ENCODE peak calls at places on chromosome 21, in six cellular contexts. One of them, this sample, is unnamed.

GRCh38 chr21:44052071-44052829 is 40.1 kb downstream of the TRAPPC10 start:
- DNase-seq in bronchial epithelial cell: peak
- DNase-seq in CD8-positive, alpha-beta T cell: no peak
- DNase-seq in heart left ventricle: no peak
- DNase-seq in Caco-2: no peak
- DNase-seq in heart right ventricle: no peak
- DNase-seq in this sample: peak

GRCh38 chr21:27372381-27372780 is 405.5 kb upstream of the ADAMTS5 start:
- DNase-seq in bronchial epithelial cell: no peak
- DNase-seq in CD8-positive, alpha-beta T cell: no peak
- DNase-seq in heart left ventricle: no peak
- DNase-seq in Caco-2: no peak
- DNase-seq in heart right ventricle: no peak
- DNase-seq in this sample: no peak

GRCh38 chr21:20418353-20418752 is 579.9 kb upstream of the NCAM2 start:
- DNase-seq in bronchial epithelial cell: no peak
- DNase-seq in CD8-positive, alpha-beta T cell: no peak
- DNase-seq in heart left ventricle: no peak
- DNase-seq in Caco-2: no peak
- DNase-seq in heart right ventricle: no peak
- DNase-seq in this sample: no peak

GRCh38 chr21:25350056-25350455 is 257.2 kb downstream of the MRPL39 start:
- DNase-seq in bronchial epithelial cell: no peak
- DNase-seq in CD8-positive, alpha-beta T cell: no peak
- DNase-seq in heart left ventricle: no peak
- DNase-seq in Caco-2: peak
- DNase-seq in heart right ventricle: no peak
- DNase-seq in this sample: no peak

GRCh38 chr21:45405819-45406762 is 1.1 kb downstream of the COL18A1 start:
- DNase-seq in bronchial epithelial cell: peak
- DNase-seq in CD8-positive, alpha-beta T cell: no peak
- DNase-seq in heart left ventricle: no peak
- DNase-seq in Caco-2: peak
- DNase-seq in heart right ventricle: peak
- DNase-seq in this sample: no peak

GRCh38 chr21:46425061-46425460 is 33.6 kb upstream of the DIP2A start:
- DNase-seq in bronchial epithelial cell: no peak
- DNase-seq in CD8-positive, alpha-beta T cell: peak
- DNase-seq in heart left ventricle: no peak
- DNase-seq in Caco-2: no peak
- DNase-seq in heart right ventricle: no peak
- DNase-seq in this sample: no peak

GRCh38 chr21:25809013-25809412 is 74.2 kb downstream of the GABPA start:
- DNase-seq in bronchial epithelial cell: peak
- DNase-seq in CD8-positive, alpha-beta T cell: no peak
- DNase-seq in heart left ventricle: no peak
- DNase-seq in Caco-2: no peak
- DNase-seq in heart right ventricle: no peak
- DNase-seq in this sample: no peak

GRCh38 chr21:43370888-43371570 is 55.9 kb downstream of the SIK1 start:
- DNase-seq in bronchial epithelial cell: peak
- DNase-seq in CD8-positive, alpha-beta T cell: no peak
- DNase-seq in heart left ventricle: no peak
- DNase-seq in Caco-2: no peak
- DNase-seq in heart right ventricle: no peak
- DNase-seq in this sample: no peak

GRCh38 chr21:18354947-18355346 is 48.6 kb downstream of the TMPRSS15 start:
- DNase-seq in bronchial epithelial cell: no peak
- DNase-seq in CD8-positive, alpha-beta T cell: no peak
- DNase-seq in heart left ventricle: no peak
- DNase-seq in Caco-2: no peak
- DNase-seq in heart right ventricle: no peak
- DNase-seq in this sample: no peak

GRCh38 chr21:44391345-44392091 is 38.1 kb downstream of the TRPM2 start:
- DNase-seq in bronchial epithelial cell: no peak
- DNase-seq in CD8-positive, alpha-beta T cell: peak
- DNase-seq in heart left ventricle: peak
- DNase-seq in Caco-2: no peak
- DNase-seq in heart right ventricle: peak
- DNase-seq in this sample: no peak

GRCh38 chr21:16842716-16843115 is 670.1 kb upstream of the CXADR start:
- DNase-seq in bronchial epithelial cell: no peak
- DNase-seq in CD8-positive, alpha-beta T cell: no peak
- DNase-seq in heart left ventricle: no peak
- DNase-seq in Caco-2: no peak
- DNase-seq in heart right ventricle: no peak
- DNase-seq in this sample: no peak

GRCh38 chr21:20875741-20876140 is 122.5 kb upstream of the NCAM2 start:
- DNase-seq in bronchial epithelial cell: no peak
- DNase-seq in CD8-positive, alpha-beta T cell: no peak
- DNase-seq in heart left ventricle: no peak
- DNase-seq in Caco-2: no peak
- DNase-seq in heart right ventricle: no peak
- DNase-seq in this sample: no peak

GRCh38 chr21:34126691-34127090 is 53.3 kb downstream of the MRPS6 start:
- DNase-seq in bronchial epithelial cell: peak
- DNase-seq in CD8-positive, alpha-beta T cell: no peak
- DNase-seq in heart left ventricle: no peak
- DNase-seq in Caco-2: no peak
- DNase-seq in heart right ventricle: no peak
- DNase-seq in this sample: no peak

GRCh38 chr21:33229099-33229775 is 501 bp upstream of the IFNAR2 start:
- DNase-seq in bronchial epithelial cell: no peak
- DNase-seq in CD8-positive, alpha-beta T cell: no peak
- DNase-seq in heart left ventricle: no peak
- DNase-seq in Caco-2: no peak
- DNase-seq in heart right ventricle: no peak
- DNase-seq in this sample: no peak

GRCh38 chr21:45818904-45819285 is 162.7 kb upstream of the COL6A1 start:
- DNase-seq in bronchial epithelial cell: peak
- DNase-seq in CD8-positive, alpha-beta T cell: no peak
- DNase-seq in heart left ventricle: no peak
- DNase-seq in Caco-2: no peak
- DNase-seq in heart right ventricle: no peak
- DNase-seq in this sample: no peak

GRCh38 chr21:27464643-27465042 is 497.8 kb upstream of the ADAMTS5 start:
- DNase-seq in bronchial epithelial cell: peak
- DNase-seq in CD8-positive, alpha-beta T cell: no peak
- DNase-seq in heart left ventricle: no peak
- DNase-seq in Caco-2: no peak
- DNase-seq in heart right ventricle: no peak
- DNase-seq in this sample: no peak

GRCh38 chr21:43297411-43297981 is 128.7 kb downstream of the CRYAA start:
- DNase-seq in bronchial epithelial cell: no peak
- DNase-seq in CD8-positive, alpha-beta T cell: no peak
- DNase-seq in heart left ventricle: no peak
- DNase-seq in Caco-2: no peak
- DNase-seq in heart right ventricle: no peak
- DNase-seq in this sample: no peak

GRCh38 chr21:39620856-39621255 is 8.1 kb downstream of the B3GALT5 start:
- DNase-seq in bronchial epithelial cell: no peak
- DNase-seq in CD8-positive, alpha-beta T cell: no peak
- DNase-seq in heart left ventricle: no peak
- DNase-seq in Caco-2: no peak
- DNase-seq in heart right ventricle: no peak
- DNase-seq in this sample: no peak

GRCh38 chr21:46212721-46213484 is 15.7 kb downstream of the LSS start:
- DNase-seq in bronchial epithelial cell: no peak
- DNase-seq in CD8-positive, alpha-beta T cell: no peak
- DNase-seq in heart left ventricle: no peak
- DNase-seq in Caco-2: no peak
- DNase-seq in heart right ventricle: no peak
- DNase-seq in this sample: no peak

GRCh38 chr21:14382486-14382834 is 486 bp downstream of the HSPA13 start:
- DNase-seq in bronchial epithelial cell: peak
- DNase-seq in CD8-positive, alpha-beta T cell: no peak
- DNase-seq in heart left ventricle: peak
- DNase-seq in Caco-2: no peak
- DNase-seq in heart right ventricle: no peak
- DNase-seq in this sample: no peak

GRCh38 chr21:17929514-17929913 is 110.4 kb upstream of the C21orf91 start:
- DNase-seq in bronchial epithelial cell: no peak
- DNase-seq in CD8-positive, alpha-beta T cell: no peak
- DNase-seq in heart left ventricle: no peak
- DNase-seq in Caco-2: no peak
- DNase-seq in heart right ventricle: no peak
- DNase-seq in this sample: no peak

GRCh38 chr21:25560151-25560783 is 47.0 kb downstream of the MRPL39 start:
- DNase-seq in bronchial epithelial cell: no peak
- DNase-seq in CD8-positive, alpha-beta T cell: no peak
- DNase-seq in heart left ventricle: no peak
- DNase-seq in Caco-2: no peak
- DNase-seq in heart right ventricle: no peak
- DNase-seq in this sample: no peak

DNA sequence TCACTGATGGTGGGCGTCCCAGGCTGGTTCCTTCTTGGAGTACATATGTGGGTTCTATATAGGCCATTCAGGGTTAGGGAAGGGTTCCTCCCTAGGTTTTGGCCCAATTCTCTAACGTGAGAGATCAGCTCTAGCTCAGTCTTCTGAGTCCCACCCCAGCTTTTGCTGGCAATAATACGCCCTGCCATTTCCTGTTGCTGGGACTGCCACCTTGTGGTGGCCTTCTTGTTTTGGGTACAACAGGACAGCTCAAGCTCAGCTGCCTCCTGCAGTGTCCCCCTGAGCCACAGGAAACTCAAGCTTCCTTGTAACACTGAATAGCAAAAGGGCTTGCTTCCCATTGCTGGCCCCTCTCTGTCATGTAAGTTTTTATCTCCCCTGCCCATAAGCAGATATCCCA is 77.8 kb downstream of the BACH1 start:
- DNase-seq in bronchial epithelial cell: peak
- DNase-seq in CD8-positive, alpha-beta T cell: peak
- DNase-seq in heart left ventricle: no peak
- DNase-seq in Caco-2: peak
- DNase-seq in heart right ventricle: peak
- DNase-seq in this sample: no peak
- TF ChIP-seq CTCF in bronchial epithelial cell: peak
- TF ChIP-seq CTCF in CD8-positive, alpha-beta T cell: peak
- TF ChIP-seq CTCF in heart left ventricle: peak
- TF ChIP-seq CTCF in Caco-2: no peak
- TF ChIP-seq CTCF in heart right ventricle: peak
- TF ChIP-seq CTCF in this sample: peak

GRCh38 chr21:41507521-41508414 is at the start of gene TMPRSS2:
- DNase-seq in bronchial epithelial cell: no peak
- DNase-seq in CD8-positive, alpha-beta T cell: no peak
- DNase-seq in heart left ventricle: no peak
- DNase-seq in Caco-2: peak
- DNase-seq in heart right ventricle: no peak
- DNase-seq in this sample: no peak
- H3K4me3 ChIP-seq in bronchial epithelial cell: peak
- H3K4me3 ChIP-seq in CD8-positive, alpha-beta T cell: no peak
- H3K4me3 ChIP-seq in heart left ventricle: peak
- H3K4me3 ChIP-seq in Caco-2: peak
- H3K4me3 ChIP-seq in heart right ventricle: peak
- H3K4me3 ChIP-seq in this sample: peak

GRCh38 chr21:35615325-35615724 is 445.0 kb downstream of the SETD4 start:
- DNase-seq in bronchial epithelial cell: peak
- DNase-seq in CD8-positive, alpha-beta T cell: no peak
- DNase-seq in heart left ventricle: no peak
- DNase-seq in Caco-2: no peak
- DNase-seq in heart right ventricle: no peak
- DNase-seq in this sample: no peak

GRCh38 chr21:35614412-35614901 is 445.9 kb downstream of the SETD4 start:
- DNase-seq in bronchial epithelial cell: peak
- DNase-seq in CD8-positive, alpha-beta T cell: no peak
- DNase-seq in heart left ventricle: no peak
- DNase-seq in Caco-2: no peak
- DNase-seq in heart right ventricle: no peak
- DNase-seq in this sample: no peak

GRCh38 chr21:35616090-35616489 is 444.2 kb downstream of the SETD4 start:
- DNase-seq in bronchial epithelial cell: peak
- DNase-seq in CD8-positive, alpha-beta T cell: no peak
- DNase-seq in heart left ventricle: no peak
- DNase-seq in Caco-2: no peak
- DNase-seq in heart right ventricle: no peak
- DNase-seq in this sample: no peak

GRCh38 chr21:35609263-35609662 is 451.1 kb downstream of the SETD4 start:
- DNase-seq in bronchial epithelial cell: peak
- DNase-seq in CD8-positive, alpha-beta T cell: no peak
- DNase-seq in heart left ventricle: no peak
- DNase-seq in Caco-2: no peak
- DNase-seq in heart right ventricle: no peak
- DNase-seq in this sample: no peak

DNA sequence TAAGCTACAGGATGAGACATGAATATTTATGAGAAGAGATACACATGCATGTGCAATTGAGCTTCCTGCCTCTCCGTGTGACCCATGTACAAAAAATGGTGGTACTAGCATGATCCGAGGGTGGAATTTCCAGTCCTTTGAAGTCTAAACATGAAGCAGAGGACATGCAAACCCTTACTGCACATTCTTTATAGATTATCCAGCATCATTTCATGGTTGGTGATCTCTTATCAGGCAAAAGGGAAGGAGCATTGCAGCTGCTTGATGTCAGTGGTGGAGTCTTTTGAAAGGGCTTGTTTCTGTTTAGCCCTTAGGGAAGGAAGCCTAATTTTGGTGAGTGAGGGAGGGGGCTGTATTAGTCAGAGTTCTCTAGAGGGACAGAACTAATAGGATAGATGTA is 448.6 kb downstream of the SETD4 start:
- DNase-seq in bronchial epithelial cell: peak
- DNase-seq in CD8-positive, alpha-beta T cell: no peak
- DNase-seq in heart left ventricle: no peak
- DNase-seq in Caco-2: no peak
- DNase-seq in heart right ventricle: no peak
- DNase-seq in this sample: no peak
- TF ChIP-seq CTCF in bronchial epithelial cell: no peak
- TF ChIP-seq CTCF in CD8-positive, alpha-beta T cell: no peak
- TF ChIP-seq CTCF in heart left ventricle: no peak
- TF ChIP-seq CTCF in Caco-2: no peak
- TF ChIP-seq CTCF in heart right ventricle: no peak
- TF ChIP-seq CTCF in this sample: no peak

DNA sequence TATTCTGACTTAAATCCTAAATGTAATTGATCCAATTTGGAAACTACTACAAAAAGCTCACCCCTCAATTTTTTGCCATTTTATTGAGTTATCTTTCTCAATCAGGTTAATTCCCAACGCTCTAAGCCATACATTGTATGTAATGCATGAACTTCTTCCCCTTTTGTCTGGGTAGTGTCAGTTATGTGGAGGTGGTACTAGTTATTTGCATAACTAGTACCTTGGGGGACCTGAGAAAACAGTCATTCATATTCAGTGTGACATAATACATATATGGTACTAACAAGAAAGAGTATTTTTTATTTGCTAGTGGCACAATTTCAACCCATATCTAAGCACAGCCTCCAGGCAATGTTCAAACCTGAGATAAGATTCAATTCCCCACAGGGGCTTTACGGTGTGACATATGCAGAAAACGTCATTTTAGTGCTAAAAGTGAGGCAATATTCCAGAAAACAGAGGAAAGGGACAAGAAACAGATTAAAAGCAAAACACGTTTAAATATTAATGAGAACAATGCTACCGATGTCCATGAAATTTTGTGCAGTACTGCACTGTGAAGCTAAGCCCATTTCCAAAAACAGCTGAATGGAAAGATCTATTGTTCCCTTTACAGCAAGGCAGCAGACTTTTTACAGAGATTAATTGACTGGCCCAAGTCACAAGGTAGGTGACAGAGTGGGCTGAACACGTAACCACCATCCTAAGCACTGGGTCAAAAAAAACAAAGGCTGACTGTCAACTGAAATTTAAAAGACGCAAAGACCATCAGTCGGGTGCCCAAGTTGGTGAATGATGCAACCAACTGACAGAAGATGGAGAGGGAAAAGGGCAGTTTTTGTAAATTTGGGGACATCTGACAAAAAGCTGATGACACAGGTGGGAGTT is 1.4 kb downstream of the HLCS start:
- DNase-seq in bronchial epithelial cell: no peak
- DNase-seq in CD8-positive, alpha-beta T cell: no peak
- DNase-seq in heart left ventricle: no peak
- DNase-seq in Caco-2: no peak
- DNase-seq in heart right ventricle: no peak
- DNase-seq in this sample: no peak
- H3K4me3 ChIP-seq in bronchial epithelial cell: peak
- H3K4me3 ChIP-seq in CD8-positive, alpha-beta T cell: no peak
- H3K4me3 ChIP-seq in heart left ventricle: no peak
- H3K4me3 ChIP-seq in Caco-2: peak
- H3K4me3 ChIP-seq in heart right ventricle: no peak
- H3K4me3 ChIP-seq in this sample: peak

This sample was measured in LNCaP clone FGC.